ENCODE peak calls at places on chromosomes 16 and 17, in nine cellular contexts. B is breast epithelium; K is stomach; M is aorta; Z is tibial nerve; C is CD4-positive, alpha-beta memory T cell; V is prostate gland; W is body of pancreas; L is A549. R is an unnamed sample. For H3K4me1, the result is how much of the 10 kb centered on the place peaks cover.

GRCh38 chr17:8225813-8226535 is 15.6 kb upstream of the AURKB start:
- DNase-seq in W (peak), Z (peak), M (no peak), B (no peak), K (peak), V (no peak), L (peak), C (peak), R (no peak)

GRCh38 chr17:29577778-29578211 is 9.3 kb downstream of the TP53I13 start:
- DNase-seq in W (peak), C (no peak), L (no peak), M (peak), K (no peak), V (no peak), B (no peak), Z (no peak), R (no peak)

GRCh38 chr17:35797918-35798317 is 2.5 kb upstream of the MMP28 start:
- DNase-seq in C (no peak), L (no peak), Z (no peak), M (no peak), W (no peak), K (no peak), V (no peak), B (no peak), R (no peak)

GRCh38 chr16:31029272-31029671 is 4.1 kb upstream of the STX4 start:
- DNase-seq in C (no peak), W (no peak), L (no peak), K (no peak), Z (no peak), B (no peak), V (no peak), M (no peak), R (no peak)

GRCh38 chr16:66746682-66747081 is 4.7 kb downstream of the DYNC1LI2 start:
- DNase-seq in M (no peak), B (no peak), L (no peak), C (no peak), V (no peak), Z (no peak), W (no peak), K (no peak), R (no peak)

GRCh38 chr17:74852237-74853047 is 7.2 kb downstream of the GRIN2C start:
- DNase-seq in L (no peak), B (no peak), C (peak), W (peak), Z (no peak), M (no peak), K (no peak), V (no peak), R (no peak)

GRCh38 chr17:80005360-80006338 is 30.0 kb downstream of the TBC1D16 start:
- DNase-seq in C (peak), V (no peak), Z (no peak), L (peak), W (peak), K (peak), M (peak), B (no peak), R (no peak)

GRCh38 chr16:3945751-3946603 is 65.5 kb upstream of the CREBBP start:
- DNase-seq in L (peak), W (peak), C (no peak), K (peak), M (peak), V (peak), B (peak), Z (no peak), R (peak)

GRCh38 chr16:27724491-27724878 is 174.5 kb downstream of the KATNIP start:
- DNase-seq in V (peak), W (peak), K (peak), L (no peak), C (no peak), B (no peak), M (no peak), Z (no peak), R (no peak)

GRCh38 chr16:72380283-72380682 is 208.3 kb upstream of the PMFBP1 start:
- DNase-seq in W (no peak), M (no peak), B (no peak), K (no peak), Z (no peak), C (no peak), L (no peak), V (no peak), R (no peak)

GRCh38 chr16:88941051-88941932 is 35.7 kb downstream of the CBFA2T3 start:
- DNase-seq in M (peak), L (no peak), Z (no peak), W (peak), K (peak), B (no peak), V (no peak), C (no peak), R (no peak)

GRCh38 chr17:42520540-42520951 is 15.5 kb upstream of the NAGLU start:
- DNase-seq in L (no peak), M (peak), C (no peak), B (no peak), W (no peak), V (no peak), K (no peak), Z (no peak), R (no peak)

GRCh38 chr16:27199747-27200146 is 3.6 kb upstream of the KDM8 start:
- DNase-seq in L (no peak), W (no peak), C (peak), M (no peak), B (no peak), Z (no peak), K (no peak), V (no peak), R (no peak)

GRCh38 chr16:47073223-47074155 is 70.3 kb downstream of the NETO2 start:
- DNase-seq in W (no peak), C (no peak), L (no peak), M (no peak), K (no peak), Z (no peak), V (no peak), B (no peak), R (no peak)

GRCh38 chr17:65674246-65675045 is 113.0 kb upstream of the AXIN2 start:
- DNase-seq in B (no peak), Z (no peak), C (no peak), L (no peak), M (no peak), W (no peak), V (no peak), K (no peak), R (no peak)

GRCh38 chr16:12750554-12750918 is 53.2 kb downstream of the CPPED1 start:
- DNase-seq in W (no peak), Z (no peak), K (no peak), M (no peak), V (no peak), B (no peak), L (no peak), C (no peak), R (no peak)

GRCh38 chr16:84071151-84071550 is 28.6 kb upstream of the SLC38A8 start:
- DNase-seq in C (no peak), L (no peak), K (no peak), B (no peak), W (no peak), Z (no peak), V (no peak), M (no peak), R (no peak)

GRCh38 chr16:11380836-11381235 is 35.6 kb downstream of the RMI2 start:
- DNase-seq in W (no peak), Z (no peak), K (no peak), B (no peak), M (no peak), V (no peak), L (no peak), C (no peak), R (no peak)

GRCh38 chr17:4739122-4740024 is at the start of the genes CXCL16 and ZMYND15:
- DNase-seq in V (peak), L (peak), C (peak), W (peak), M (peak), B (peak), K (peak), Z (no peak), R (no peak)

GRCh38 chr17:59332890-59333377 is 1.5 kb downstream of the YPEL2 start:
- DNase-seq in K (peak), V (peak), M (peak), Z (peak), W (peak), L (no peak), C (no peak), B (no peak), R (no peak)

GRCh38 chr17:78112508-78113471 is 15.8 kb downstream of the TMC6 start:
- DNase-seq in B (peak), K (peak), M (peak), Z (peak), L (peak), W (peak), C (peak), V (peak), R (peak)

GRCh38 chr16:152141-153128 is at the start of gene HBZ:
- DNase-seq in M (no peak), B (no peak), W (no peak), Z (no peak), L (no peak), C (no peak), V (no peak), K (no peak), R (no peak)

GRCh38 chr16:183005-183404 is 2.7 kb downstream of the HBQ1 start:
- DNase-seq in C (no peak), K (no peak), M (peak), Z (no peak), L (no peak), W (no peak), V (no peak), B (no peak), R (no peak)

GRCh38 chr16:70434489-70435260 is 4.2 kb downstream of the ST3GAL2 start:
- DNase-seq in M (no peak), Z (no peak), B (no peak), C (no peak), L (no peak), W (no peak), K (no peak), V (no peak), R (no peak)

GRCh38 chr17:2055494-2056220 is 754 bp downstream of the HIC1 start:
- DNase-seq in M (no peak), Z (no peak), B (no peak), K (no peak), V (no peak), C (no peak), L (no peak), W (peak), R (no peak)
- H3K4me1 ChIP-seq in M (under half), Z (under half), B (under half), K (half or more), V (under half), C (under half), L (under half), W (half or more), R (under half)

GRCh38 chr17:10845388-10845751 is 7.5 kb upstream of the PIRT start:
- DNase-seq in B (no peak), W (no peak), V (no peak), K (no peak), Z (no peak), C (no peak), L (no peak), M (no peak), R (no peak)

GRCh38 chr17:10843806-10844205 is 5.9 kb upstream of the PIRT start:
- DNase-seq in V (peak), M (no peak), B (no peak), C (no peak), W (peak), L (no peak), Z (no peak), K (peak), R (no peak)

GRCh38 chr17:10842658-10843057 is 4.8 kb upstream of the PIRT start:
- DNase-seq in Z (no peak), L (no peak), C (no peak), W (no peak), B (no peak), M (no peak), V (peak), K (peak), R (no peak)

DNA sequence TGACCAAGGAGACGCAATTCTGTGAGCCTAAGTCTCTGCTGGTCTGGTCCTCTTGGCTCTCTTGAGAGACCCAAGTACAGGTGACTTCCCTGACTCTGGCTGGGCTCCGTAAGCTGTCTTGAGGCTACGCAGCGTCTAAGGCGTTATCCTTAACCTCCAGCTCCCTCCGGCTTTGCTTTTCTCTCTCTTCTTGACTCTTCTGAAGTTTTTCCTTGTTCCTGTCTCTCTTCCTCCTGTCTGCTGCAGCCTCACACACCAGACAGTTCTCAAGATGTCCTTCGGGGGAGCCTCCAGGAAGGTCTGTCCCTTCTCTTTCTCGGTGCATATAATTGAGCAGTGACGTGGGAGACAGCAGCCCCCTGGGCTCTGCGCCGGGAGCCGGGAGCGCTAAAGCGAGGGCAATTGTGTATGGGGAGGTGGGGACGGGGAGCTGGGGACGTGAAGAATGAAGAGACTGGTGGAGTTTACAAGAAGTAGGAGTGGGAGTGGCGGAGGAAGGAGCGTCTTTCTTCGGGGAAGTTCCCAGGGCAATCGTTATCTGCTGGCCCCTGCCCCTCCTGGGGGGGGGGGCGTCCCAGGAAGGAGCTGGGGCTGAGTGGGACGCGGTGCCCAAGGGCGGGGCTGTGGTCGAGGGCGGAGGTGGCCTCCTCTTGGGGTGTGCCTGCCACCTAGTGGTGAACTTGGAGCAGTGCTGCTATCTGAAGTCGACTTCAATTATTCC is 6.9 kb upstream of the PIRT start:
- DNase-seq in W (peak), B (peak), L (peak), Z (peak), V (peak), C (peak), M (peak), K (peak), R (peak)
- H3K4me1 ChIP-seq in W (under half), B (under half), L (under half), Z (under half), V (under half), C (under half), M (under half), K (under half), R (under half)

GRCh38 chr17:67862614-67863217 is 37.4 kb downstream of the BPTF start:
- DNase-seq in K (no peak), Z (no peak), L (no peak), C (no peak), M (no peak), W (no peak), B (no peak), V (no peak), R (no peak)
- H3K4me1 ChIP-seq in K (under half), Z (under half), L (under half), C (half or more), M (under half), W (under half), B (under half), V (under half), R (under half)

GRCh38 chr16:79215289-79215688 is 385.2 kb downstream of the MAF start:
- DNase-seq in K (no peak), V (no peak), L (no peak), M (no peak), W (no peak), Z (no peak), C (no peak), B (no peak), R (no peak)
- H3K4me1 ChIP-seq in K (under half), V (under half), L (under half), M (under half), W (under half), Z (under half), C (under half), B (under half), R (under half)

R was measured in SJSA1.